ENCODE peak calls at places on chromosomes 13 and 19, in four cellular contexts. One of them, this sample, is unnamed.

GRCh38 chr13:111225810-111226546 is 94.5 kb upstream of the TEX29 start:
- DNase-seq in nucleus accumbens: no peak
- DNase-seq in A172: no peak
- DNase-seq in AG10803: no peak
- DNase-seq in this sample: no peak

GRCh38 chr19:44925114-44925891 is 10.9 kb downstream of the APOC1 start:
- DNase-seq in A172: no peak
- DNase-seq in AG10803: peak
- DNase-seq in nucleus accumbens: peak
- DNase-seq in this sample: peak

GRCh38 chr19:47230122-47230920 is 678 bp downstream of the BBC3 start:
- DNase-seq in nucleus accumbens: no peak
- DNase-seq in AG10803: peak
- DNase-seq in A172: no peak
- DNase-seq in this sample: peak

GRCh38 chr19:5479958-5480357 is 24.7 kb downstream of the ZNRF4 start:
- DNase-seq in A172: no peak
- DNase-seq in nucleus accumbens: no peak
- DNase-seq in AG10803: no peak
- DNase-seq in this sample: no peak

GRCh38 chr19:49117677-49118564 is 1.0 kb downstream of the C19orf73 start:
- DNase-seq in nucleus accumbens: no peak
- DNase-seq in A172: no peak
- DNase-seq in AG10803: no peak
- DNase-seq in this sample: no peak

GRCh38 chr13:104597554-104598240 is 1531.5 kb upstream of the SLC10A2 start:
- DNase-seq in AG10803: no peak
- DNase-seq in A172: no peak
- DNase-seq in nucleus accumbens: no peak
- DNase-seq in this sample: no peak

GRCh38 chr19:55432355-55432959 is 10.6 kb downstream of the SHISA7 start:
- DNase-seq in A172: no peak
- DNase-seq in nucleus accumbens: no peak
- DNase-seq in AG10803: no peak
- DNase-seq in this sample: no peak

GRCh38 chr19:3146677-3147100 is 10.9 kb downstream of the GNA15 start:
- DNase-seq in nucleus accumbens: no peak
- DNase-seq in AG10803: no peak
- DNase-seq in A172: no peak
- DNase-seq in this sample: no peak

GRCh38 chr19:1041835-1042685 is 2.2 kb downstream of the ABCA7 start:
- DNase-seq in AG10803: no peak
- DNase-seq in nucleus accumbens: no peak
- DNase-seq in A172: peak
- DNase-seq in this sample: peak

GRCh38 chr19:6674868-6675305 is 4.9 kb upstream of the TNFSF14 start:
- DNase-seq in A172: peak
- DNase-seq in AG10803: peak
- DNase-seq in nucleus accumbens: no peak
- DNase-seq in this sample: peak

GRCh38 chr19:53294786-53295441 is 27.4 kb upstream of the VN1R4 start:
- DNase-seq in A172: no peak
- DNase-seq in nucleus accumbens: no peak
- DNase-seq in AG10803: no peak
- DNase-seq in this sample: no peak

GRCh38 chr13:28499579-28499978 is 4.7 kb upstream of the FLT1 start:
- DNase-seq in nucleus accumbens: no peak
- DNase-seq in A172: peak
- DNase-seq in AG10803: no peak
- DNase-seq in this sample: no peak

GRCh38 chr13:113639661-113640262 is 18.2 kb downstream of the ATP4B start:
- DNase-seq in A172: no peak
- DNase-seq in AG10803: peak
- DNase-seq in nucleus accumbens: no peak
- DNase-seq in this sample: no peak

GRCh38 chr19:33477781-33478180 is 43.8 kb downstream of the PEPD start:
- DNase-seq in nucleus accumbens: no peak
- DNase-seq in A172: no peak
- DNase-seq in AG10803: no peak
- DNase-seq in this sample: no peak

GRCh38 chr13:88068975-88069374 is 397.8 kb downstream of the SLITRK5 start:
- DNase-seq in AG10803: no peak
- DNase-seq in nucleus accumbens: no peak
- DNase-seq in A172: no peak
- DNase-seq in this sample: no peak

GRCh38 chr19:29211562-29212416 is 1.2 kb downstream of the UQCRFS1 start:
- DNase-seq in nucleus accumbens: no peak
- DNase-seq in A172: no peak
- DNase-seq in AG10803: peak
- DNase-seq in this sample: no peak

GRCh38 chr19:16370671-16371391 is 46.2 kb downstream of the KLF2 start:
- DNase-seq in A172: no peak
- DNase-seq in AG10803: no peak
- DNase-seq in nucleus accumbens: no peak
- DNase-seq in this sample: no peak

GRCh38 chr13:50386527-50387123 is 371.4 kb downstream of the KCNRG start:
- DNase-seq in nucleus accumbens: no peak
- DNase-seq in AG10803: peak
- DNase-seq in A172: no peak
- DNase-seq in this sample: peak

GRCh38 chr13:90070362-90070761 is 1277.1 kb upstream of the MIR17HG start:
- DNase-seq in A172: no peak
- DNase-seq in nucleus accumbens: no peak
- DNase-seq in AG10803: no peak
- DNase-seq in this sample: no peak

GRCh38 chr13:109336730-109337129 is 449.7 kb downstream of the IRS2 start:
- DNase-seq in A172: peak
- DNase-seq in nucleus accumbens: no peak
- DNase-seq in AG10803: peak
- DNase-seq in this sample: no peak

GRCh38 chr13:89375839-89376238 is 1704.7 kb downstream of the SLITRK5 start:
- DNase-seq in A172: no peak
- DNase-seq in nucleus accumbens: no peak
- DNase-seq in AG10803: peak
- DNase-seq in this sample: no peak

GRCh38 chr19:4922530-4923378 is 13.5 kb downstream of the UHRF1 start:
- DNase-seq in A172: no peak
- DNase-seq in AG10803: no peak
- DNase-seq in nucleus accumbens: no peak
- DNase-seq in this sample: no peak

GRCh38 chr13:64457976-64458375 is 2772.2 kb downstream of the PCDH9 start:
- DNase-seq in AG10803: peak
- DNase-seq in A172: no peak
- DNase-seq in nucleus accumbens: no peak
- DNase-seq in this sample: no peak

GRCh38 chr19:30204721-30205120 is 167.5 kb upstream of the ZNF536 start:
- DNase-seq in AG10803: no peak
- DNase-seq in A172: no peak
- DNase-seq in nucleus accumbens: no peak
- DNase-seq in this sample: no peak

GRCh38 chr13:42119875-42120274 is 71.4 kb downstream of the DGKH start:
- DNase-seq in AG10803: no peak
- DNase-seq in A172: no peak
- DNase-seq in nucleus accumbens: no peak
- DNase-seq in this sample: no peak

GRCh38 chr19:19403373-19403901 is 2.0 kb upstream of the GATAD2A start:
- DNase-seq in A172: peak
- DNase-seq in AG10803: peak
- DNase-seq in nucleus accumbens: no peak
- DNase-seq in this sample: peak

GRCh38 chr13:50484472-50485113 is 358.9 kb downstream of the DLEU7 start:
- DNase-seq in A172: no peak
- DNase-seq in AG10803: no peak
- DNase-seq in nucleus accumbens: no peak
- DNase-seq in this sample: no peak

GRCh38 chr13:100594731-100595130 is 6.1 kb upstream of the GGACT start:
- DNase-seq in A172: no peak
- DNase-seq in nucleus accumbens: no peak
- DNase-seq in AG10803: no peak
- DNase-seq in this sample: no peak

GRCh38 chr13:39132286-39132685 is 94.0 kb downstream of the NHLRC3 start:
- DNase-seq in A172: no peak
- DNase-seq in AG10803: no peak
- DNase-seq in nucleus accumbens: no peak
- DNase-seq in this sample: no peak

GRCh38 chr13:42039946-42040729 is 8.3 kb upstream of the DGKH start:
- DNase-seq in AG10803: peak
- DNase-seq in nucleus accumbens: peak
- DNase-seq in A172: peak
- DNase-seq in this sample: peak

GRCh38 chr19:39236527-39236926 is 8.3 kb downstream of the IFNL3 start:
- DNase-seq in nucleus accumbens: no peak
- DNase-seq in AG10803: no peak
- DNase-seq in A172: no peak
- DNase-seq in this sample: no peak

GRCh38 chr13:80341771-80342271 is 895 bp upstream of the SPRY2 start:
- DNase-seq in A172: no peak
- DNase-seq in AG10803: no peak
- DNase-seq in nucleus accumbens: peak
- DNase-seq in this sample: peak

GRCh38 chr19:20278342-20278741 is 111.3 kb downstream of the ZNF486 start:
- DNase-seq in AG10803: no peak
- DNase-seq in nucleus accumbens: no peak
- DNase-seq in A172: no peak
- DNase-seq in this sample: no peak

GRCh38 chr19:29666634-29667389 is 1.6 kb downstream of the PLEKHF1 start:
- DNase-seq in AG10803: peak
- DNase-seq in A172: peak
- DNase-seq in nucleus accumbens: no peak
- DNase-seq in this sample: peak

GRCh38 chr13:25295228-25295627 is 6.2 kb upstream of the NUP58 start:
- DNase-seq in nucleus accumbens: no peak
- DNase-seq in A172: no peak
- DNase-seq in AG10803: no peak
- DNase-seq in this sample: no peak

This sample was measured in gastrocnemius medialis.